ENCODE peak calls at places on chromosomes 3 and 15, in eight cellular contexts. T, E, J, M, B, Q, R and V are unnamed samples.

GRCh38 chr3:25572919-25573385 is 91.8 kb downstream of the TOP2B start:
- DNase-seq in T (no peak), E (no peak), J (no peak), M (no peak), B (peak), Q (peak), R (no peak), V (no peak)

GRCh38 chr15:90603893-90604292 is 74.2 kb downstream of the CRTC3 start:
- DNase-seq in T (no peak), E (no peak), J (no peak), M (no peak), B (peak), Q (no peak), R (no peak), V (no peak)

GRCh38 chr15:35697549-35698299 is 151.8 kb upstream of the DPH6 start:
- DNase-seq in T (peak), E (no peak), J (peak), M (no peak), B (peak), Q (no peak), R (peak), V (no peak)

GRCh38 chr3:42755681-42756578 is 17.1 kb downstream of the CCDC13 start:
- DNase-seq in T (no peak), E (peak), J (no peak), M (peak), B (peak), Q (no peak), R (peak), V (peak)

GRCh38 chr15:74170845-74171578 is 2.5 kb upstream of the ISLR start:
- DNase-seq in T (no peak), E (no peak), J (no peak), M (no peak), B (no peak), Q (no peak), R (no peak), V (no peak)

GRCh38 chr15:63414474-63415201 is 33.0 kb upstream of the CA12 start:
- DNase-seq in T (no peak), E (no peak), J (no peak), M (no peak), B (no peak), Q (no peak), R (no peak), V (no peak)

GRCh38 chr15:79475312-79475711 is 43.2 kb downstream of the MINAR1 start:
- DNase-seq in T (no peak), E (peak), J (no peak), M (no peak), B (peak), Q (no peak), R (no peak), V (no peak)

GRCh38 chr3:195154793-195155535 is 116.0 kb downstream of the XXYLT1 start:
- DNase-seq in T (peak), E (peak), J (peak), M (no peak), B (peak), Q (peak), R (no peak), V (peak)

GRCh38 chr15:74958320-74958907 is 1.8 kb upstream of the RPP25 start:
- DNase-seq in T (peak), E (no peak), J (peak), M (no peak), B (peak), Q (no peak), R (peak), V (no peak)

GRCh38 chr3:183584246-183584913 is 28.9 kb upstream of the KLHL6 start:
- DNase-seq in T (no peak), E (no peak), J (peak), M (no peak), B (peak), Q (no peak), R (no peak), V (peak)

GRCh38 chr15:37967788-37968187 is 33.3 kb downstream of the TMCO5A start:
- DNase-seq in T (no peak), E (no peak), J (no peak), M (peak), B (no peak), Q (no peak), R (no peak), V (no peak)

GRCh38 chr3:113271594-113272368 is 60.4 kb downstream of the BOC start:
- DNase-seq in T (peak), E (no peak), J (no peak), M (no peak), B (no peak), Q (no peak), R (no peak), V (no peak)

GRCh38 chr3:112634786-112635541 is 6.0 kb downstream of the CCDC80 start:
- DNase-seq in T (peak), E (no peak), J (no peak), M (no peak), B (no peak), Q (no peak), R (peak), V (no peak)

GRCh38 chr3:128824132-128824850 is 55.1 kb upstream of the ACAD9 start:
- DNase-seq in T (no peak), E (no peak), J (no peak), M (no peak), B (no peak), Q (no peak), R (no peak), V (no peak)

GRCh38 chr3:134054231-134054630 is 24.5 kb upstream of the SLCO2A1 start:
- DNase-seq in T (no peak), E (no peak), J (no peak), M (no peak), B (no peak), Q (no peak), R (no peak), V (no peak)

GRCh38 chr3:140708815-140709214 is 31.0 kb downstream of the TRIM42 start:
- DNase-seq in T (no peak), E (no peak), J (no peak), M (no peak), B (no peak), Q (no peak), R (no peak), V (no peak)

GRCh38 chr3:126683069-126683468 is 21.0 kb upstream of the CHCHD6 start:
- DNase-seq in T (no peak), E (no peak), J (no peak), M (no peak), B (no peak), Q (no peak), R (no peak), V (no peak)

GRCh38 chr3:128623762-128624176 is 26.8 kb downstream of the RPN1 start:
- DNase-seq in T (no peak), E (no peak), J (no peak), M (no peak), B (peak), Q (no peak), R (no peak), V (no peak)

GRCh38 chr15:63601026-63601726 is 4.0 kb downstream of the FBXL22 start:
- DNase-seq in T (no peak), E (no peak), J (peak), M (peak), B (peak), Q (no peak), R (peak), V (no peak)

GRCh38 chr3:171846594-171846993 is 3.4 kb downstream of the TMEM212 start:
- DNase-seq in T (no peak), E (no peak), J (no peak), M (no peak), B (peak), Q (no peak), R (no peak), V (no peak)

GRCh38 chr3:187098925-187099512 is 40.3 kb downstream of the RPL39L start:
- DNase-seq in T (no peak), E (no peak), J (no peak), M (no peak), B (no peak), Q (no peak), R (no peak), V (no peak)

GRCh38 chr3:18812316-18812715 is 336.0 kb upstream of the KCNH8 start:
- DNase-seq in T (no peak), E (peak), J (no peak), M (no peak), B (no peak), Q (peak), R (no peak), V (no peak)

GRCh38 chr3:123082370-123083065 is 15.7 kb downstream of the PDIA5 start:
- DNase-seq in T (no peak), E (no peak), J (no peak), M (no peak), B (no peak), Q (no peak), R (no peak), V (no peak)

GRCh38 chr3:163056874-163057497 is 1560.4 kb downstream of the OTOL1 start:
- DNase-seq in T (no peak), E (peak), J (peak), M (peak), B (peak), Q (peak), R (peak), V (peak)

GRCh38 chr3:171967932-171968678 is 71.3 kb upstream of the FNDC3B start:
- DNase-seq in T (no peak), E (no peak), J (no peak), M (no peak), B (peak), Q (no peak), R (no peak), V (no peak)

GRCh38 chr3:189809583-189809982 is 178.4 kb downstream of the TP63 start:
- DNase-seq in T (no peak), E (no peak), J (no peak), M (no peak), B (no peak), Q (no peak), R (no peak), V (no peak)

GRCh38 chr3:31819441-31819840 is 161.6 kb downstream of the OSBPL10 start:
- DNase-seq in T (no peak), E (no peak), J (no peak), M (no peak), B (no peak), Q (no peak), R (no peak), V (no peak)

GRCh38 chr15:65163041-65163440 is 22.1 kb downstream of the CLPX start:
- DNase-seq in T (no peak), E (no peak), J (no peak), M (no peak), B (no peak), Q (no peak), R (no peak), V (no peak)

GRCh38 chr3:129345971-129346370 is 67.3 kb downstream of the HMCES start:
- DNase-seq in T (no peak), E (no peak), J (no peak), M (no peak), B (peak), Q (no peak), R (no peak), V (no peak)

GRCh38 chr3:196694202-196694638 is 17.8 kb downstream of the CEP19 start:
- DNase-seq in T (no peak), E (no peak), J (no peak), M (no peak), B (no peak), Q (no peak), R (no peak), V (no peak)

GRCh38 chr15:50355612-50355905 is 561 bp upstream of the GABPB1 start:
- DNase-seq in T (no peak), E (no peak), J (no peak), M (no peak), B (no peak), Q (no peak), R (no peak), V (no peak)

GRCh38 chr3:132237652-132238032 is 79.6 kb upstream of the ACP3 start:
- DNase-seq in T (no peak), E (no peak), J (no peak), M (no peak), B (no peak), Q (no peak), R (no peak), V (no peak)

GRCh38 chr15:95290376-95290973 is 1040.0 kb upstream of the NR2F2 start:
- DNase-seq in T (no peak), E (no peak), J (no peak), M (no peak), B (no peak), Q (no peak), R (peak), V (no peak)